ENCODE peak calls at places on chromosome 3, in six cellular contexts. One of them, this sample, is unnamed. For H3K27me3, the result is how much of the 10 kb centered on the place peaks cover.

GRCh38 chr3:49869525-49870126 is at the start of gene CAMKV:
- DNase-seq in AG04450: no peak
- DNase-seq in PC-9: no peak
- DNase-seq in CD8-positive, alpha-beta memory T cell: no peak
- DNase-seq in tibial artery: no peak
- DNase-seq in body of pancreas: peak
- DNase-seq in this sample: no peak

GRCh38 chr3:81218023-81218422 is 543.4 kb downstream of the GBE1 start:
- DNase-seq in tibial artery: no peak
- DNase-seq in CD8-positive, alpha-beta memory T cell: no peak
- DNase-seq in body of pancreas: no peak
- DNase-seq in AG04450: no peak
- DNase-seq in PC-9: peak
- DNase-seq in this sample: no peak

GRCh38 chr3:9398715-9399708 is 1.6 kb downstream of the SETD5 start:
- DNase-seq in AG04450: no peak
- DNase-seq in tibial artery: no peak
- DNase-seq in body of pancreas: peak
- DNase-seq in CD8-positive, alpha-beta memory T cell: peak
- DNase-seq in PC-9: no peak
- DNase-seq in this sample: no peak

GRCh38 chr3:169772530-169772950 is 656 bp upstream of the MYNN start:
- DNase-seq in CD8-positive, alpha-beta memory T cell: peak
- DNase-seq in tibial artery: peak
- DNase-seq in AG04450: no peak
- DNase-seq in body of pancreas: peak
- DNase-seq in PC-9: peak
- DNase-seq in this sample: no peak

GRCh38 chr3:176505878-176506621 is 691.2 kb downstream of the TBL1XR1 start:
- DNase-seq in tibial artery: no peak
- DNase-seq in AG04450: no peak
- DNase-seq in CD8-positive, alpha-beta memory T cell: no peak
- DNase-seq in PC-9: peak
- DNase-seq in body of pancreas: no peak
- DNase-seq in this sample: no peak

GRCh38 chr3:187025656-187026320 is 95.5 kb downstream of the ST6GAL1 start:
- DNase-seq in tibial artery: no peak
- DNase-seq in AG04450: no peak
- DNase-seq in body of pancreas: no peak
- DNase-seq in PC-9: no peak
- DNase-seq in CD8-positive, alpha-beta memory T cell: no peak
- DNase-seq in this sample: no peak

GRCh38 chr3:160129459-160130061 is 95.7 kb upstream of the C3orf80 start:
- DNase-seq in PC-9: no peak
- DNase-seq in tibial artery: no peak
- DNase-seq in body of pancreas: no peak
- DNase-seq in CD8-positive, alpha-beta memory T cell: no peak
- DNase-seq in AG04450: peak
- DNase-seq in this sample: no peak

GRCh38 chr3:10950476-10951294 is 41.9 kb upstream of the SLC6A1 start:
- DNase-seq in PC-9: no peak
- DNase-seq in tibial artery: no peak
- DNase-seq in body of pancreas: peak
- DNase-seq in AG04450: peak
- DNase-seq in CD8-positive, alpha-beta memory T cell: no peak
- DNase-seq in this sample: no peak

GRCh38 chr3:78483070-78483469 is 1284.7 kb downstream of the ROBO1 start:
- DNase-seq in AG04450: no peak
- DNase-seq in PC-9: no peak
- DNase-seq in tibial artery: no peak
- DNase-seq in CD8-positive, alpha-beta memory T cell: no peak
- DNase-seq in body of pancreas: no peak
- DNase-seq in this sample: no peak

GRCh38 chr3:194688946-194689345 is 3.3 kb downstream of the FAM43A start:
- DNase-seq in body of pancreas: no peak
- DNase-seq in tibial artery: no peak
- DNase-seq in PC-9: no peak
- DNase-seq in AG04450: no peak
- DNase-seq in CD8-positive, alpha-beta memory T cell: no peak
- DNase-seq in this sample: no peak

GRCh38 chr3:194690501-194691372 is 5.1 kb downstream of the FAM43A start:
- DNase-seq in tibial artery: no peak
- DNase-seq in CD8-positive, alpha-beta memory T cell: no peak
- DNase-seq in AG04450: no peak
- DNase-seq in body of pancreas: no peak
- DNase-seq in PC-9: no peak
- DNase-seq in this sample: no peak

GRCh38 chr3:194688207-194688711 is 2.6 kb downstream of the FAM43A start:
- DNase-seq in tibial artery: peak
- DNase-seq in body of pancreas: peak
- DNase-seq in PC-9: peak
- DNase-seq in CD8-positive, alpha-beta memory T cell: peak
- DNase-seq in AG04450: no peak
- DNase-seq in this sample: no peak

GRCh38 chr3:194689493-194689901 is 3.8 kb downstream of the FAM43A start:
- DNase-seq in tibial artery: no peak
- DNase-seq in AG04450: peak
- DNase-seq in PC-9: no peak
- DNase-seq in CD8-positive, alpha-beta memory T cell: peak
- DNase-seq in body of pancreas: no peak
- DNase-seq in this sample: no peak

GRCh38 chr3:194691481-194692281 is 6.0 kb downstream of the FAM43A start:
- DNase-seq in CD8-positive, alpha-beta memory T cell: no peak
- DNase-seq in PC-9: no peak
- DNase-seq in tibial artery: no peak
- DNase-seq in body of pancreas: no peak
- DNase-seq in AG04450: no peak
- DNase-seq in this sample: no peak
- H3K4me3 ChIP-seq in CD8-positive, alpha-beta memory T cell: no peak
- H3K4me3 ChIP-seq in PC-9: no peak
- H3K4me3 ChIP-seq in tibial artery: no peak
- H3K4me3 ChIP-seq in body of pancreas: no peak
- H3K4me3 ChIP-seq in AG04450: no peak
- H3K4me3 ChIP-seq in this sample: no peak

DNA sequence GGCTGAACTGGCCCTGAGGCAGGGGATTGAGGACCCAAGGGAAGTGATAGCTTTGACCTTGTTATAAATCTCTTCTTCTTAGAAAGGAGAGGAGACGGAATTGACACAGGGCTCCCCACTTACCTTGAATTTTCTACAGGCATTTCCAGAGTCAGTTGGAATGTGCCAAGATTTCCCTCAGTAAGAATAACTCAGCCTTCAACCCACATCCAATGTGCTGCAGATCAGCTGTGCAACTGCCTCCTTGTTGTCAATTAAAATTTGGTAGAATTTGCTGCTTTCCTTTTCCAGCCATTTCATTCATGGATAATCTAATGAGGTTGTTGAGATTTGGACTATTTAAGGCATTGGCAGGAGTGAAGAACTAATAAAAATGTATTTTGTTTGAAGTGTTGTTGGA is 14.6 kb downstream of the MED12L start:
- DNase-seq in AG04450: no peak
- DNase-seq in tibial artery: no peak
- DNase-seq in body of pancreas: no peak
- DNase-seq in CD8-positive, alpha-beta memory T cell: no peak
- DNase-seq in PC-9: no peak
- DNase-seq in this sample: no peak
- H3K27me3 ChIP-seq in AG04450: under half
- H3K27me3 ChIP-seq in tibial artery: under half
- H3K27me3 ChIP-seq in body of pancreas: under half
- H3K27me3 ChIP-seq in CD8-positive, alpha-beta memory T cell: under half
- H3K27me3 ChIP-seq in PC-9: under half
- H3K27me3 ChIP-seq in this sample: under half

GRCh38 chr3:58237238-58237939 is at the start of gene ABHD6:
- DNase-seq in body of pancreas: peak
- DNase-seq in AG04450: no peak
- DNase-seq in PC-9: peak
- DNase-seq in CD8-positive, alpha-beta memory T cell: peak
- DNase-seq in tibial artery: peak
- DNase-seq in this sample: peak

GRCh38 chr3:58231666-58232065 is 5.9 kb upstream of the ABHD6 start:
- DNase-seq in AG04450: no peak
- DNase-seq in body of pancreas: no peak
- DNase-seq in CD8-positive, alpha-beta memory T cell: no peak
- DNase-seq in tibial artery: no peak
- DNase-seq in PC-9: no peak
- DNase-seq in this sample: no peak

GRCh38 chr3:58235970-58236369 is 1.6 kb upstream of the ABHD6 start:
- DNase-seq in tibial artery: no peak
- DNase-seq in PC-9: no peak
- DNase-seq in AG04450: no peak
- DNase-seq in CD8-positive, alpha-beta memory T cell: no peak
- DNase-seq in body of pancreas: no peak
- DNase-seq in this sample: no peak

GRCh38 chr3:58236527-58237237 is 910 bp upstream of the ABHD6 start:
- DNase-seq in AG04450: no peak
- DNase-seq in body of pancreas: no peak
- DNase-seq in PC-9: no peak
- DNase-seq in tibial artery: peak
- DNase-seq in CD8-positive, alpha-beta memory T cell: no peak
- DNase-seq in this sample: no peak

GRCh38 chr3:58234516-58234931 is 3.1 kb upstream of the ABHD6 start:
- DNase-seq in tibial artery: no peak
- DNase-seq in CD8-positive, alpha-beta memory T cell: no peak
- DNase-seq in PC-9: no peak
- DNase-seq in body of pancreas: no peak
- DNase-seq in AG04450: peak
- DNase-seq in this sample: no peak
- H3K27ac ChIP-seq in tibial artery: no peak
- H3K27ac ChIP-seq in CD8-positive, alpha-beta memory T cell: no peak
- H3K27ac ChIP-seq in PC-9: no peak
- H3K27ac ChIP-seq in body of pancreas: no peak
- H3K27ac ChIP-seq in AG04450: no peak
- H3K27ac ChIP-seq in this sample: no peak

DNA sequence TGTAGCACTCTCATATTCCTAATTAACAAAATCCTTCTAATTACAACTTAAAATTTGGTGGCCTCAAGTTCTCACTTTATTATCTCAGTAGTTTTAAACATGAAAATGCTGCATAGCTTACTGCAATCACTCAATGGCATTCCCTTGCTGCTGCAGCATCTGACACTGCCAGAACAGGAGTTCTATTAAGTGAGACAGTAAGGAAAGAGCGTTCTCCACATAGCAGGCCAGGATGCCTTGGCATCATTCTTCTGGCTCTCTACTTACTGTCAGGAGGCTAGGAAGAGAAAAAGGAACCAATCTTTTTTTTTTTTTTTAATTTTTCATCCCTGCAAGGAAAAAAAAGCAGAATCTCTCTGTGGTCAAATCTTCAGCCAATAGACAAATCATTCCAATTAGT is 3.2 kb downstream of the CNBP start:
- DNase-seq in CD8-positive, alpha-beta memory T cell: no peak
- DNase-seq in PC-9: no peak
- DNase-seq in tibial artery: no peak
- DNase-seq in body of pancreas: no peak
- DNase-seq in AG04450: no peak
- DNase-seq in this sample: no peak
- H3K4me3 ChIP-seq in CD8-positive, alpha-beta memory T cell: peak
- H3K4me3 ChIP-seq in PC-9: peak
- H3K4me3 ChIP-seq in tibial artery: peak
- H3K4me3 ChIP-seq in body of pancreas: no peak
- H3K4me3 ChIP-seq in AG04450: peak
- H3K4me3 ChIP-seq in this sample: peak

GRCh38 chr3:181704421-181705066 is 7.2 kb upstream of the SOX2 start:
- DNase-seq in body of pancreas: no peak
- DNase-seq in PC-9: no peak
- DNase-seq in AG04450: no peak
- DNase-seq in CD8-positive, alpha-beta memory T cell: no peak
- DNase-seq in tibial artery: no peak
- DNase-seq in this sample: no peak
- H3K27me3 ChIP-seq in body of pancreas: half or more
- H3K27me3 ChIP-seq in PC-9: under half
- H3K27me3 ChIP-seq in AG04450: under half
- H3K27me3 ChIP-seq in CD8-positive, alpha-beta memory T cell: half or more
- H3K27me3 ChIP-seq in tibial artery: half or more
- H3K27me3 ChIP-seq in this sample: under half

GRCh38 chr3:188473045-188473444 is 319.1 kb downstream of the LPP start:
- DNase-seq in AG04450: no peak
- DNase-seq in PC-9: no peak
- DNase-seq in CD8-positive, alpha-beta memory T cell: no peak
- DNase-seq in tibial artery: no peak
- DNase-seq in body of pancreas: no peak
- DNase-seq in this sample: no peak
- H3K27ac ChIP-seq in AG04450: no peak
- H3K27ac ChIP-seq in PC-9: no peak
- H3K27ac ChIP-seq in CD8-positive, alpha-beta memory T cell: no peak
- H3K27ac ChIP-seq in tibial artery: peak
- H3K27ac ChIP-seq in body of pancreas: no peak
- H3K27ac ChIP-seq in this sample: peak

DNA sequence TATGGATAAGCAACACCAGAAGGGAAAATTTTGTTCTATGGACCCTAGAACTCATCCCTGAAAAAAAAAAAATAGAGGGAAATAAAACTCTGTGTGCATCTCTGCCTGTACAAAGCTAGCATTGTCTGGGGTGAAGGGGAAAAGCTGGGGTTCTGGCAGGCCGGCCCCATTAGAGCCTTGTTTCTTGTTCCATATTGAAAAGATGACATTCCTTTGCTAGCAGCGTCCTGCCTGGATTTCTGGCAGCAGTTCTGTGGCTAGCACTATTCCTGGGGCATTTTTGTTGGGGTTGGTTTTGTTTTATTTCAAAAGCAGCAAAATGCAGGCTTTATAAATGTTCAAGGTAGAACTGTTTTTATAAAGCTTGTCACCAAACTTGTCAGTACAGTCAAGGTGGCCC is 45.2 kb downstream of the RARB start:
- DNase-seq in AG04450: no peak
- DNase-seq in PC-9: no peak
- DNase-seq in body of pancreas: no peak
- DNase-seq in CD8-positive, alpha-beta memory T cell: no peak
- DNase-seq in tibial artery: no peak
- DNase-seq in this sample: no peak
- H3K4me3 ChIP-seq in AG04450: no peak
- H3K4me3 ChIP-seq in PC-9: no peak
- H3K4me3 ChIP-seq in body of pancreas: no peak
- H3K4me3 ChIP-seq in CD8-positive, alpha-beta memory T cell: no peak
- H3K4me3 ChIP-seq in tibial artery: no peak
- H3K4me3 ChIP-seq in this sample: peak

GRCh38 chr3:185824051-185824466 is 783 bp downstream of the IGF2BP2 start:
- DNase-seq in PC-9: peak
- DNase-seq in CD8-positive, alpha-beta memory T cell: no peak
- DNase-seq in body of pancreas: peak
- DNase-seq in AG04450: no peak
- DNase-seq in tibial artery: no peak
- DNase-seq in this sample: no peak
- H3K27me3 ChIP-seq in PC-9: under half
- H3K27me3 ChIP-seq in CD8-positive, alpha-beta memory T cell: under half
- H3K27me3 ChIP-seq in body of pancreas: under half
- H3K27me3 ChIP-seq in AG04450: under half
- H3K27me3 ChIP-seq in tibial artery: half or more
- H3K27me3 ChIP-seq in this sample: under half

DNA sequence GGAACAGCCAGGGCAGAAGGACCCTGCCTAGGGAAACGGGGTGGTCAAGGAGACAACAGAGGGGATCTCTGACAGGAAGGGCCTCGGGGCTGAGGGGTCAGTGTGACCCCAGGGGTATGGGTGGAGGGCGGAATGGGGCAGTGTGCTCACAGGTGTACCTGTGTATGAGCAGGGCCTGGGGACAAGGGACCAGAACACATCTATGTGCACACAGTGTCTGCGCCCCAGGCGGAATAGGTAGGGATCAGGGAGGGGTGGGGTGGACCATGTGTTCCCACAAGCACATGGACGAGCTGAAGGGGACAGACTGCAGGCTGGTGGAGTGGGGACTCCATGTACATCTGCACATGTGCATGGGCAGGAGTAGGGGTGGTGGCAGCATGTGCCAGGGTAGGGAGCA is 5.0 kb upstream of the TLR9 start:
- DNase-seq in PC-9: no peak
- DNase-seq in AG04450: no peak
- DNase-seq in CD8-positive, alpha-beta memory T cell: no peak
- DNase-seq in body of pancreas: no peak
- DNase-seq in tibial artery: no peak
- DNase-seq in this sample: no peak
- H3K27ac ChIP-seq in PC-9: no peak
- H3K27ac ChIP-seq in AG04450: no peak
- H3K27ac ChIP-seq in CD8-positive, alpha-beta memory T cell: no peak
- H3K27ac ChIP-seq in body of pancreas: no peak
- H3K27ac ChIP-seq in tibial artery: no peak
- H3K27ac ChIP-seq in this sample: no peak

This sample was measured in thoracic aorta.